ENCODE peak calls at places on chromosomes 5 and 9, in six cellular contexts. Y is IMR-90, M is H9, T is trophoblast cell, W is mesenchymal stem cell, R is H1. B is an unnamed sample.

GRCh38 chr5:31688515-31689092 is 49.7 kb downstream of the PDZD2 start:
- DNase-seq in M (no peak), R (no peak), T (no peak), Y (no peak), W (no peak), B (no peak)

GRCh38 chr9:23825700-23826099 is 340 bp downstream of the ELAVL2 start:
- DNase-seq in R (no peak), M (no peak), T (no peak), Y (no peak), W (peak), B (no peak)

GRCh38 chr9:33818167-33818831 is 1.3 kb downstream of the UBE2R2 start:
- DNase-seq in W (peak), Y (no peak), R (peak), T (no peak), M (no peak), B (no peak)

GRCh38 chr9:130498298-130498917 is 53.6 kb downstream of the ASS1 start:
- DNase-seq in Y (no peak), T (no peak), W (no peak), M (no peak), R (no peak), B (no peak)

GRCh38 chr5:167304834-167305469 is 986.5 kb upstream of the WWC1 start:
- DNase-seq in R (no peak), M (no peak), Y (no peak), T (no peak), W (no peak), B (no peak)

GRCh38 chr5:125357660-125358059 is 611.2 kb upstream of the ZNF608 start:
- DNase-seq in R (no peak), W (no peak), M (no peak), Y (no peak), T (no peak), B (no peak)

GRCh38 chr5:59716029-59716428 is 177.5 kb downstream of the PDE4D start:
- DNase-seq in T (no peak), M (no peak), R (no peak), W (no peak), Y (no peak), B (no peak)

GRCh38 chr9:88777498-88778312 is 213.6 kb upstream of the S1PR3 start:
- DNase-seq in T (no peak), M (no peak), R (peak), W (peak), Y (peak), B (no peak)

GRCh38 chr5:167710444-167711025 is 580.9 kb upstream of the WWC1 start:
- DNase-seq in T (peak), Y (peak), R (no peak), W (no peak), M (no peak), B (no peak)

GRCh38 chr9:82397534-82397933 is 409.0 kb downstream of the SPATA31D1 start:
- DNase-seq in W (no peak), R (no peak), M (no peak), T (no peak), Y (no peak), B (no peak)

GRCh38 chr5:80141147-80141671 is 106.1 kb downstream of the THBS4 start:
- DNase-seq in Y (peak), W (peak), T (no peak), R (peak), M (peak), B (peak)

GRCh38 chr5:174843263-174844250 is 119.2 kb downstream of the MSX2 start:
- DNase-seq in W (no peak), T (no peak), M (peak), R (no peak), Y (no peak), B (no peak)

GRCh38 chr5:142246263-142246662 is 78.6 kb downstream of the SPRY4 start:
- DNase-seq in Y (peak), M (no peak), T (no peak), W (no peak), R (no peak), B (no peak)

GRCh38 chr5:72248352-72249032 is 71.5 kb downstream of the MRPS27 start:
- DNase-seq in T (no peak), Y (peak), W (peak), R (no peak), M (no peak), B (no peak)

GRCh38 chr5:36573441-36573840 is 33.0 kb upstream of the SLC1A3 start:
- DNase-seq in M (no peak), R (no peak), Y (peak), W (peak), T (no peak), B (no peak)

GRCh38 chr5:124740991-124741583 is 5.4 kb downstream of the ZNF608 start:
- DNase-seq in W (peak), R (no peak), T (no peak), M (no peak), Y (no peak), B (no peak)

GRCh38 chr5:89043676-89044075 is 160.7 kb upstream of the MEF2C start:
- DNase-seq in Y (peak), T (no peak), M (no peak), W (no peak), R (no peak), B (no peak)

GRCh38 chr9:124077915-124078572 is 66.5 kb downstream of the LHX2 start:
- DNase-seq in T (peak), W (peak), M (no peak), R (no peak), Y (no peak), B (no peak)

GRCh38 chr5:16773990-16774389 is 157.2 kb upstream of the RETREG1 start:
- DNase-seq in W (peak), Y (peak), R (no peak), T (no peak), M (no peak), B (no peak)

GRCh38 chr9:8070779-8071444 is 271.3 kb upstream of the DMAC1 start:
- DNase-seq in M (peak), W (no peak), Y (no peak), R (peak), T (no peak), B (peak)

GRCh38 chr5:133403741-133404364 is 208.5 kb downstream of the FSTL4 start:
- DNase-seq in T (no peak), Y (no peak), R (peak), M (no peak), W (no peak), B (no peak)

GRCh38 chr5:133406208-133406607 is 206.1 kb downstream of the FSTL4 start:
- DNase-seq in R (no peak), W (no peak), Y (no peak), M (no peak), T (no peak), B (no peak)

GRCh38 chr5:133402781-133403180 is 209.6 kb downstream of the FSTL4 start:
- DNase-seq in T (no peak), Y (no peak), M (no peak), R (no peak), W (no peak), B (no peak)

GRCh38 chr5:133405275-133406034 is 206.9 kb downstream of the FSTL4 start:
- DNase-seq in R (peak), Y (no peak), W (no peak), M (no peak), T (no peak), B (no peak)

GRCh38 chr5:133404724-133405123 is 207.6 kb downstream of the FSTL4 start:
- DNase-seq in Y (no peak), W (no peak), R (peak), M (peak), T (no peak), B (no peak)
- H4K91ac ChIP-seq in Y (no peak), W (no peak), R (no peak), M (no peak), T (no peak), B (no peak)

GRCh38 chr9:131714161-131714646 is 25.7 kb downstream of the RAPGEF1 start:
- DNase-seq in Y (peak), R (no peak), W (peak), T (peak), M (no peak), B (no peak)
- H4K91ac ChIP-seq in Y (peak), R (no peak), W (no peak), T (no peak), M (no peak), B (no peak)

GRCh38 chr9:18281291-18281690 is 192.7 kb upstream of the ADAMTSL1 start:
- DNase-seq in Y (no peak), R (no peak), T (no peak), W (no peak), M (no peak), B (no peak)
- H4K91ac ChIP-seq in Y (no peak), R (no peak), T (no peak), W (no peak), M (no peak), B (no peak)

DNA sequence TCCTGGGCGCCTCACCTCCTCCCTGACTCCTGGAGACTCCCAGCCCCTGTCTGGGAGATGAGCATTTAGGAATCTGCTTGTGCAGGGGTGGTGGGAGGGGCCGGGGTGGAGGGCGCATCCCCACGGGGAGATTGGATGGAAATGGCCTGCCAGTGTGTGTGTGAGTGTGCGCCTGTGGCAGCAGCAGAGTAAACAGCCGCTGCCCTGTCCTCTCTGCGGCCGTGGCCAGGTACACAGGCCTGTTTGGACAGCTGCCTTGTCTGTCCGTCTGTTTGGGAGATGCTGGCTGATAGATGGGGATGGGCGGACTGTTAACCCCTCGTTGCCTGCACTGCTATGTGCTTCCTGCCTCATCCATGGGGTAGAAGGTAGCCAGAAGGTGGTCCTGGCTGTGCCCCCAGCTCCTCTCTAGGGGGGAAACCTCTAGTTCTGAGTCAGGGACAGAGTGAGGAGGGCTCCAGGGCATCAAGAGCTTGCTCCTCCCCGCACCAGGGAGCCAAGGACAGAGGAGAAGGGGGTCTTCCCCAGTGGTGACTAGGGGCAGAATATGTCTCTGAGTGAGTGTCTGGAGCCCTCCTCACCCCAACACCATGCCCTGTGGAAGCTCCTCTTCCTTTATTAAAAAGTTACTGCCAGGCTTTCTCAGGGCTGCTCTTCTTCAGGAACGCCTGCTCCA is 60.1 kb downstream of the LMX1B start:
- DNase-seq in M (no peak), Y (peak), W (peak), R (no peak), T (no peak), B (no peak)
- H4K91ac ChIP-seq in M (no peak), Y (no peak), W (no peak), R (peak), T (no peak), B (no peak)

GRCh38 chr9:69400470-69400869 is 75.5 kb downstream of the ENTREP1 start:
- DNase-seq in R (no peak), T (no peak), Y (no peak), W (no peak), M (no peak), B (no peak)
- H4K91ac ChIP-seq in R (no peak), T (no peak), Y (no peak), W (no peak), M (no peak), B (no peak)

DNA sequence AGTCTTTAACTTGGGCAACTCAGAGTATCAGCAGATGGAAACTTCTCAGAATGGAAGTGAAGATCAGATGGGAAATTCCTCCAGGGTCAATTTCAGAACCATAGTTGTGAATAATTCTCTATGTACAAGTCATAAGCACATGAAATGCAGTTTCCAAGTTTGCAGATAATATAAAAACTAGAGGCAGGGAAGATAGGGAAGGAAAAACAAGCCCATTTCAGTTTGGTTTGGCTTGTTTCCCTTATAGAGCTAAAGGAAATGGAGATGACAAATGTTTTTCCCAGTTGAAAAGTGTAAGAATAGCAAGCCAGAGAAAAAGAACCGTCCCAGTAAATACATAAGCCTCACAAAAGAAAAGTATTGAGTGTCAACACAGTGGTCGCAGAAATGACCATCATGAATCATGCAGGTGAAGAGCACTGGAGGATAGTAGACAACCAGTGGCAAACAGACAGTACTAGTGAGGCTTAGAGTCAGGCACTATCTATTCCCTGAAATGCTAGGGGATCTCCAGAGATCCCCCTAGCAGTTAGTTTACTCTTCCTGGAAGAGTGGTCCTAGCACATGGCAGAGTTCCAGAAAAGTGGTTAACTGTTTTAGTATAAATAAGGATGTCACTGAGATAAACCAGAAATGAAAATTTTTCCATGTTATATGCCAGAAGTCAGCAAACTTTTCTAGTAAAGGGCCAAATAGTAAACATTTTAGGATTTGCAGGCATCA is 245.9 kb downstream of the SAXO1 start:
- DNase-seq in M (no peak), R (no peak), T (no peak), W (peak), Y (peak), B (no peak)
- H4K91ac ChIP-seq in M (no peak), R (no peak), T (no peak), W (no peak), Y (no peak), B (no peak)

GRCh38 chr5:55671975-55672374 is 40.1 kb downstream of the SLC38A9 start:
- DNase-seq in W (no peak), M (no peak), Y (no peak), T (no peak), R (no peak), B (no peak)
- H4K91ac ChIP-seq in W (no peak), M (no peak), Y (no peak), T (peak), R (no peak), B (no peak)

GRCh38 chr5:172935096-172935495 is 24.1 kb upstream of the RPL26L1 start:
- DNase-seq in Y (no peak), W (no peak), T (no peak), M (no peak), R (no peak), B (no peak)
- H4K91ac ChIP-seq in Y (peak), W (no peak), T (no peak), M (no peak), R (no peak), B (no peak)

B was measured in neuronal stem cell.